ENCODE peak calls at places on chromosomes 2 and 18, in seven cellular contexts. J is K562, G is A549, F is sigmoid colon, K is HepG2, I is tibial nerve, R is ovary. T is an unnamed sample.

GRCh38 chr2:231162036-231162345 is 36.4 kb upstream of the ARMC9 start:
- DNase-seq in G (peak), R (no peak), J (no peak), I (no peak), K (no peak), F (no peak), T (no peak)

GRCh38 chr2:45578056-45578843 is 32.8 kb downstream of the SRBD1 start:
- DNase-seq in G (peak), K (peak), F (no peak), R (no peak), I (no peak), J (peak), T (no peak)

GRCh38 chr2:147006724-147007123 is 838.1 kb upstream of the ACVR2A start:
- DNase-seq in R (no peak), F (no peak), I (no peak), G (no peak), J (no peak), K (no peak), T (no peak)

GRCh38 chr2:196160101-196160500 is 11.3 kb downstream of the STK17B start:
- DNase-seq in K (no peak), F (no peak), G (peak), R (no peak), J (peak), I (peak), T (no peak)

GRCh38 chr2:216217904-216218260 is 108.7 kb downstream of the XRCC5 start:
- DNase-seq in I (no peak), G (no peak), K (no peak), J (no peak), R (no peak), F (no peak), T (no peak)

GRCh38 chr2:227183657-227184367 is 19.4 kb downstream of the COL4A3 start:
- DNase-seq in F (no peak), J (no peak), K (peak), I (no peak), G (peak), R (no peak), T (peak)

GRCh38 chr2:132627542-132627941 is 42.5 kb downstream of the LYPD1 start:
- DNase-seq in K (no peak), G (no peak), J (no peak), F (no peak), I (no peak), R (no peak), T (no peak)

GRCh38 chr2:168758970-168759820 is 43.2 kb upstream of the NOSTRIN start:
- DNase-seq in I (peak), J (peak), F (no peak), R (peak), G (peak), K (peak), T (no peak)

GRCh38 chr2:209239585-209239938 is 184.3 kb upstream of the MAP2 start:
- DNase-seq in K (no peak), J (no peak), I (no peak), F (no peak), G (no peak), R (no peak), T (no peak)

GRCh38 chr18:23142285-23142929 is 7.1 kb downstream of the CABLES1 start:
- DNase-seq in J (no peak), F (no peak), G (no peak), I (no peak), R (no peak), K (peak), T (no peak)

GRCh38 chr18:37435996-37436395 is 129.6 kb downstream of the CELF4 start:
- DNase-seq in R (no peak), I (no peak), J (no peak), G (no peak), F (no peak), K (no peak), T (no peak)

GRCh38 chr18:68721681-68722583 is 7.0 kb upstream of the TMX3 start:
- DNase-seq in I (no peak), G (no peak), K (no peak), F (no peak), J (no peak), R (no peak), T (no peak)

GRCh38 chr2:109239720-109240119 is 110.7 kb downstream of the SH3RF3 start:
- DNase-seq in J (peak), K (no peak), G (no peak), I (no peak), R (no peak), F (no peak), T (no peak)

GRCh38 chr18:33010149-33010548 is 237.3 kb upstream of the KLHL14 start:
- DNase-seq in F (no peak), K (peak), R (no peak), I (no peak), J (no peak), G (no peak), T (no peak)

GRCh38 chr2:95029898-95030341 is 4.4 kb downstream of the MAL start:
- DNase-seq in R (no peak), K (no peak), G (no peak), F (no peak), J (no peak), I (no peak), T (no peak)

GRCh38 chr2:71071681-71072398 is 3.4 kb downstream of the NAGK start:
- DNase-seq in J (peak), K (no peak), I (peak), F (peak), R (no peak), G (no peak), T (no peak)

GRCh38 chr18:34370704-34371405 is 146.1 kb upstream of the NOL4 start:
- DNase-seq in F (no peak), R (no peak), G (no peak), J (no peak), K (no peak), I (no peak), T (no peak)

DNA sequence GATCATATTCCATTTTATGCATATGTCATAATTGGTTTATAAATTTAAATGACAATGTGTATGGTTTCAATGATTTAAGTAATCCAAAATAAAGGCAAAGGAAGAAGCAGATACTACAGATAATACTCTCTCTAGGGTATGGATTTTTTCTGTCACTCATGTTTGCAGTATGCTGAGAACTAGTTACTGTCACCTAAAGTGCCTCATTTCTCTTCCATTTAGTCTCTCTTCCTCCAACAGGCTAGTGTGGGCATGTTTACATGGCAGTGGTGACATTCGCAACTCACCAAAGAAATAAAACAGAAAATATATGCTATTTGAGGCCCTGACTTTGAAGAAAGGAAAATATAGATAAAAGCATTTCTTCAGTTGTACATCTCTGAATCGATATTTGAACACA is 1460.4 kb upstream of the ZEB2 start:
- DNase-seq in F (no peak), J (no peak), R (no peak), I (no peak), G (no peak), K (no peak), T (no peak)
- TF ChIP-seq EP300 in F (no peak), J (no peak), R (no peak), I (no peak), G (no peak), K (no peak), T (no peak)

DNA sequence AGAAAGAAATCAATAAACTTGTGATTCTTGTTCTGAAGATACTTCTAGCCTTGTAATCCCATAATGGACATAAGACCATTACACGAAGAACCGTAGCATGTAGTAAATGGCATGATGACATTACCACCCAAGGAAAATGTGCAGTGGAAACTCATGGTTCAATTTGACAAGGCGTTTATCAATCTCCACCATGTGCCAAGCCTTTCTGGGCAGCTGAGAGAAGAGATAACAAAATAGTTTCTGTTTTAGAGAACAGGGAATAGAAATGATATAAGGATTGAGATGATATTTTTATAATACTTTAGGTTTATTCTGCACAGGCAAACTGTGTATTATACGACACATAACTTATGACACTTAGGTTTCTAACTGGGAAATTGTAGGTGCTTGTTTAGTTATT is 19.2 kb downstream of the ABI2 start:
- DNase-seq in J (peak), K (no peak), R (no peak), I (no peak), G (no peak), F (no peak), T (no peak)
- TF ChIP-seq POLR2A in J (no peak), K (no peak), R (no peak), I (no peak), G (no peak), F (no peak), T (no peak)

GRCh38 chr18:51611326-51611725 is 413.8 kb upstream of the MEX3C start:
- DNase-seq in I (no peak), F (no peak), R (no peak), G (no peak), J (no peak), K (no peak), T (no peak)

GRCh38 chr18:51614033-51614432 is 416.6 kb upstream of the MEX3C start:
- DNase-seq in J (no peak), K (peak), I (no peak), F (no peak), G (peak), R (no peak), T (no peak)

GRCh38 chr18:51614967-51615571 is 417.6 kb upstream of the MEX3C start:
- DNase-seq in I (no peak), K (no peak), G (peak), F (no peak), R (no peak), J (no peak), T (no peak)

DNA sequence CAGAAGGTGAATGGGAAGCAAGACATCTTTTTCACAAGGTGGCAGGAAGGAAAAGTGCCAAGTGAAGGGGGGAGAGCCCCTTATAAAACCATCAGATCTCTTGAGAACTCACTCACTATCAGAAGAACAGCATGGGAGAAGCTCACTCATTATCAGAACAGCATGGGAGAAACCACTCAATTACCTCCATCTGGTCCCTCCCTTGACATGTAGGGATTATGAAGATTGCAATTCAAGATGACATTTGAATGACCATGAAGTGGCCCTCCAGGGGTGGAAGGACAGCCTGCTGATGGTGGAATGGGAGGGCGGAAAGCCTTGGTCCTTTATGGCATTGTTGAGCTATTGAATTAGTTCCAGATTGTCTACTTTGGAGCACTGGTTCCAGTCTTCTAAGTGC is 413.0 kb upstream of the MEX3C start:
- DNase-seq in I (no peak), J (no peak), F (no peak), G (no peak), K (no peak), R (no peak), T (no peak)
- TF ChIP-seq EP300 in I (no peak), J (no peak), F (no peak), G (no peak), K (no peak), R (no peak), T (no peak)

GRCh38 chr2:237218756-237219155 is 133.1 kb downstream of the COPS8 start:
- DNase-seq in K (no peak), J (no peak), F (no peak), I (no peak), G (no peak), R (no peak), T (no peak)

GRCh38 chr2:237223208-237223861 is 137.6 kb downstream of the COPS8 start:
- DNase-seq in G (peak), K (no peak), F (no peak), J (no peak), I (peak), R (peak), T (no peak)

GRCh38 chr2:237221443-237221842 is 135.8 kb downstream of the COPS8 start:
- DNase-seq in K (no peak), G (no peak), I (no peak), R (no peak), F (no peak), J (no peak), T (no peak)

GRCh38 chr2:237222683-237223082 is 137.0 kb downstream of the COPS8 start:
- DNase-seq in J (no peak), F (no peak), K (no peak), I (no peak), R (no peak), G (no peak), T (no peak)

DNA sequence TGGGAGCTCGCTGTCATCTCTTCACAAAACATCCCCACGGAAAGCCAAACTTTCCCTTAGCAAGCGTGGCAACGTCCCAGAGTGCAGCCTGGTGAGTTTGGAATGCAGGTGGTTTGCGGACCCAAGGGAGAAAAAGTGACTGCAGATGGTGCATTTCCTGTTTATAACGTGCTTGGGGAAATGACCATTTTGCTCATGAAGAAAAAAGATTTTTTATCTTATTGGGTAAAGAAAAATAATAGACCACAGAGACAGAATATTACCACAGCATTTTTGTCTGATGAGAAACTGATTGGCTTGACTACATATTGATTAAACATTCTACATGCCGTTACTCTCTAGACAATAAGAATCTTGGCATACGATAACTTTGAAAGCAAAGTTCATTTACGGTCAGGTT is 136.5 kb downstream of the COPS8 start:
- DNase-seq in G (no peak), I (no peak), K (no peak), J (no peak), F (no peak), R (no peak), T (no peak)
- TF ChIP-seq POLR2A in G (no peak), I (no peak), K (no peak), J (no peak), F (no peak), R (no peak), T (no peak)

T was measured in esophagus muscularis mucosa.